ENCODE peak calls at places on chromosomes 13 and 19, in six cellular contexts. P is Peyer's patch, D is HFFc6, E is posterior cingulate gyrus, I is HAP-1, M is IMR-90. C is an unnamed sample.

GRCh38 chr13:31234729-31235128 is 35.0 kb downstream of the B3GLCT start:
- DNase-seq in P (no peak), D (no peak), E (no peak), I (no peak), M (no peak), C (no peak)

GRCh38 chr13:48138270-48138669 is 43.4 kb upstream of the MED4 start:
- DNase-seq in P (no peak), D (no peak), E (no peak), I (no peak), M (no peak), C (no peak)

GRCh38 chr19:10836478-10837325 is 690 bp upstream of the TMED1 start:
- DNase-seq in P (peak; percentile 90), D (no peak), E (peak; percentile 81), I (peak; percentile 84), M (no peak), C (peak; percentile 90)

GRCh38 chr19:49499030-49499670 is 2.9 kb downstream of the RPS11 start:
- DNase-seq in P (no peak), D (no peak), E (no peak), I (no peak), M (no peak), C (no peak)

GRCh38 chr13:33003458-33004019 is 12.7 kb upstream of the KL start:
- DNase-seq in P (no peak), D (no peak), E (no peak), I (no peak), M (no peak), C (no peak)

GRCh38 chr19:16136185-16137067 is 7.1 kb upstream of the HSH2D start:
- DNase-seq in P (no peak), D (no peak), E (no peak), I (no peak), M (no peak), C (no peak)

GRCh38 chr19:40253611-40254092 is 27.2 kb upstream of the CCNP start:
- DNase-seq in P (no peak), D (no peak), E (no peak), I (no peak), M (no peak), C (no peak)

GRCh38 chr13:20191902-20192469 is 752 bp downstream of the GJB2 start:
- DNase-seq in P (peak; percentile 62), D (no peak), E (no peak), I (peak; percentile 57), M (no peak), C (no peak)

GRCh38 chr13:57633950-57634828 is 2.6 kb downstream of the PCDH17 start:
- DNase-seq in P (no peak), D (no peak), E (peak; percentile 39), I (no peak), M (no peak), C (no peak)

GRCh38 chr19:49340069-49340864 is 5.1 kb downstream of the CD37 start:
- DNase-seq in P (peak; percentile 95), D (no peak), E (no peak), I (peak; percentile 74), M (no peak), C (peak; percentile 37)

GRCh38 chr13:69109891-69110525 is 997.6 kb upstream of the ATXN8OS start:
- DNase-seq in P (no peak), D (no peak), E (no peak), I (peak; percentile 23), M (no peak), C (no peak)

GRCh38 chr19:33022472-33023116 is 42.1 kb downstream of the RHPN2 start:
- DNase-seq in P (no peak), D (no peak), E (no peak), I (no peak), M (no peak), C (no peak)

GRCh38 chr13:42720858-42721219 is 60.5 kb upstream of the FAM216B start:
- DNase-seq in P (no peak), D (no peak), E (no peak), I (no peak), M (no peak), C (no peak)

GRCh38 chr19:33670398-33670797 is 48.6 kb downstream of the CHST8 start:
- DNase-seq in P (peak; percentile 7), D (no peak), E (no peak), I (no peak), M (no peak), C (no peak)

GRCh38 chr19:42324655-42325307 is 654 bp upstream of the MEGF8 start:
- DNase-seq in P (peak; percentile 54), D (no peak), E (no peak), I (no peak), M (no peak), C (no peak)

GRCh38 chr19:5890099-5890498 is 13.5 kb downstream of the NDUFA11 start:
- DNase-seq in P (no peak), D (no peak), E (no peak), I (no peak), M (no peak), C (no peak)

GRCh38 chr19:35731353-35731752 is 10.9 kb downstream of the IGFLR1 start:
- DNase-seq in P (no peak), D (no peak), E (no peak), I (no peak), M (no peak), C (no peak)

C was measured in dorsolateral prefrontal cortex.